ENCODE peak calls at places on chromosomes 2 and 18, in nine cellular contexts. Q is adrenal gland; M is activated T-cell treated with anti-CD3 and anti-CD28 coated beads, Interleukin-2, amount 50 U/mL, for 1 hour; R is left lung; Z is stimulated activated naive CD8-positive, alpha-beta T cell treated with anti-CD3 and anti-CD28 coated beads, Interleukin-15, amount 100 ng/mL, for 72 hours; S is lower lobe of right lung; U is activated CD8-positive, alpha-beta memory T cell treated with anti-CD3 and anti-CD28 coated beads, Interleukin-2, amount 50 U/mL, for 4 hours; A is posterior cingulate gyrus; T is activated naive CD4-positive, alpha-beta T cell treated with anti-CD3 and anti-CD28 coated beads, Interleukin-2, amount 50 U/mL, for 16 hours. Y is an unnamed sample.

GRCh38 chr2:182020319-182021055 is 34.8 kb downstream of the PPP1R1C start:
- DNase-seq in Q (no peak), M (no peak), R (no peak), Z (no peak), S (no peak), U (no peak), A (no peak), T (no peak), Y (no peak)

GRCh38 chr2:207184348-207184747 is 18.6 kb upstream of the KLF7 start:
- DNase-seq in Q (no peak), M (no peak), R (no peak), Z (no peak), S (no peak), U (no peak), A (no peak), T (no peak), Y (no peak)

GRCh38 chr2:80256396-80257167 is 48.0 kb downstream of the LRRTM1 start:
- DNase-seq in Q (no peak), M (no peak), R (no peak), Z (no peak), S (no peak), U (no peak), A (no peak), T (no peak), Y (no peak)

GRCh38 chr2:178386951-178387602 is 63.9 kb downstream of the PRKRA start:
- DNase-seq in Q (no peak), M (no peak), R (no peak), Z (no peak), S (no peak), U (no peak), A (no peak), T (no peak), Y (no peak)

GRCh38 chr2:127627740-127628571 is 18.0 kb upstream of the GPR17 start:
- DNase-seq in Q (no peak), M (no peak), R (no peak), Z (no peak), S (peak; percentile 39), U (no peak), A (no peak), T (no peak), Y (no peak)

GRCh38 chr2:216478151-216478550 is 20.5 kb upstream of the RPL37A start:
- DNase-seq in Q (no peak), M (no peak), R (no peak), Z (no peak), S (no peak), U (no peak), A (no peak), T (no peak), Y (no peak)

GRCh38 chr18:56563568-56563967 is 74.8 kb downstream of the TXNL1 start:
- DNase-seq in Q (no peak), M (no peak), R (no peak), Z (no peak), S (no peak), U (no peak), A (no peak), T (no peak), Y (no peak)

GRCh38 chr2:172103471-172104292 is 982 bp upstream of the DLX2 start:
- DNase-seq in Q (peak; percentile 79), M (peak; percentile 71), R (peak; percentile 84), Z (peak; percentile 73), S (peak; percentile 84), U (peak; percentile 74), A (no peak), T (peak; percentile 66), Y (peak; percentile 23)

GRCh38 chr2:43950383-43951008 is 45.3 kb downstream of the LRPPRC start:
- DNase-seq in Q (peak; percentile 30), M (no peak), R (no peak), Z (no peak), S (no peak), U (no peak), A (no peak), T (no peak), Y (no peak)

GRCh38 chr18:54787616-54788015 is 40.7 kb upstream of the RAB27B start:
- DNase-seq in Q (no peak), M (no peak), R (no peak), Z (no peak), S (no peak), U (no peak), A (no peak), T (no peak), Y (no peak)

GRCh38 chr2:227411320-227411989 is 23.7 kb upstream of the SCYGR1 start:
- DNase-seq in Q (no peak), M (no peak), R (no peak), Z (peak; percentile 61), S (no peak), U (peak; percentile 39), A (no peak), T (peak; percentile 69), Y (no peak)

GRCh38 chr2:132255714-132256113 is 94.0 kb upstream of the ANKRD30BL start:
- DNase-seq in Q (no peak), M (no peak), R (no peak), Z (no peak), S (no peak), U (no peak), A (no peak), T (no peak), Y (no peak)

GRCh38 chr2:1617425-1618021 is 126.8 kb downstream of the PXDN start:
- DNase-seq in Q (no peak), M (no peak), R (no peak), Z (no peak), S (no peak), U (no peak), A (no peak), T (no peak), Y (no peak)

GRCh38 chr2:140359056-140359771 is 1579.0 kb upstream of the NXPH2 start:
- DNase-seq in Q (no peak), M (no peak), R (no peak), Z (no peak), S (no peak), U (no peak), A (no peak), T (no peak), Y (no peak)

GRCh38 chr2:111905990-111906735 is 7.8 kb downstream of the MERTK start:
- DNase-seq in Q (no peak), M (no peak), R (no peak), Z (no peak), S (no peak), U (no peak), A (no peak), T (no peak), Y (peak; percentile 35)

GRCh38 chr2:78541451-78542267 is 483.8 kb upstream of the REG3G start:
- DNase-seq in Q (no peak), M (no peak), R (no peak), Z (no peak), S (no peak), U (no peak), A (no peak), T (no peak), Y (no peak)

GRCh38 chr2:105812180-105813044 is 67.7 kb downstream of the NCK2 start:
- DNase-seq in Q (peak; percentile 46), M (no peak), R (no peak), Z (no peak), S (no peak), U (no peak), A (peak; percentile 49), T (no peak), Y (peak; percentile 35)

GRCh38 chr2:239544141-239544800 is 143.5 kb upstream of the HDAC4 start:
- DNase-seq in Q (no peak), M (no peak), R (no peak), Z (no peak), S (no peak), U (no peak), A (peak; percentile 16), T (no peak), Y (no peak)

GRCh38 chr2:54524236-54524991 is 68.3 kb downstream of the SPTBN1 start:
- DNase-seq in Q (peak; percentile 39), M (no peak), R (no peak), Z (peak; percentile 30), S (no peak), U (no peak), A (no peak), T (peak; percentile 40), Y (no peak)

GRCh38 chr2:168773719-168774521 is 28.5 kb upstream of the NOSTRIN start:
- DNase-seq in Q (peak; percentile 76), M (no peak), R (peak; percentile 42), Z (peak; percentile 15), S (peak; percentile 56), U (peak; percentile 17), A (no peak), T (peak; percentile 13), Y (no peak)

GRCh38 chr2:61816480-61817355 is 37.1 kb downstream of the FAM161A start:
- DNase-seq in Q (no peak), M (no peak), R (no peak), Z (no peak), S (no peak), U (no peak), A (no peak), T (no peak), Y (no peak)

Y was measured in C1 segment of cervical spinal cord.